ENCODE peak calls at places on chromosomes 11 and 22, in four cellular contexts. E, G, W and C are unnamed samples.

GRCh38 chr11:73990727-73991126 is 8.1 kb upstream of the UCP2 start:
- DNase-seq in G (no peak), W (no peak), E (no peak), C (no peak)

GRCh38 chr11:127098684-127099083 is 98.1 kb upstream of the KIRREL3 start:
- DNase-seq in G (no peak), W (no peak), E (no peak), C (no peak)

GRCh38 chr22:26949193-26949592 is 291.8 kb downstream of the MIAT start:
- DNase-seq in G (no peak), E (no peak), W (no peak), C (no peak)

GRCh38 chr22:44860311-44860710 is 107.9 kb downstream of the ARHGAP8 start:
- DNase-seq in E (no peak), W (no peak), G (no peak), C (no peak)

GRCh38 chr11:44618561-44619425 is 53.3 kb downstream of the CD82 start:
- DNase-seq in W (no peak), E (no peak), G (peak; percentile 57), C (no peak)

GRCh38 chr11:28966951-28967350 is 858.8 kb downstream of the METTL15 start:
- DNase-seq in G (no peak), E (no peak), W (no peak), C (no peak)

GRCh38 chr11:68039526-68040086 is 781 bp downstream of the TCIRG1 start:
- DNase-seq in E (no peak), G (peak; percentile 67), W (no peak), C (no peak)

GRCh38 chr11:69859275-69859934 is 40.2 kb upstream of the FGF3 start:
- DNase-seq in G (no peak), E (no peak), W (no peak), C (no peak)

GRCh38 chr11:83007909-83008580 is 63.7 kb downstream of the RAB30 start:
- DNase-seq in G (peak; percentile 67), E (peak; percentile 76), W (no peak), C (no peak)

GRCh38 chr22:24421428-24421931 is 5.9 kb upstream of the ADORA2A start:
- DNase-seq in W (peak; percentile 35), E (no peak), G (no peak), C (peak; percentile 49)

GRCh38 chr22:25626146-25626992 is 61.9 kb downstream of the GRK3 start:
- DNase-seq in W (no peak), E (no peak), G (no peak), C (no peak)

GRCh38 chr11:6319001-6319878 is 1.1 kb downstream of the CAVIN3 start:
- DNase-seq in G (peak; percentile 81), E (no peak), W (no peak), C (no peak)

GRCh38 chr22:28246392-28246791 is 327.3 kb upstream of the PITPNB start:
- DNase-seq in W (no peak), E (no peak), G (no peak), C (no peak)

GRCh38 chr11:9738126-9738525 is 74.2 kb downstream of the SWAP70 start:
- DNase-seq in E (no peak), G (no peak), W (no peak), C (no peak)

GRCh38 chr11:111586305-111586915 is 15.8 kb upstream of the SIK2 start:
- DNase-seq in G (no peak), W (no peak), E (peak; percentile 55), C (peak; percentile 39)

GRCh38 chr11:84905411-84905810 is 721.7 kb downstream of the DLG2 start:
- DNase-seq in W (no peak), E (no peak), G (no peak), C (no peak)

GRCh38 chr11:61551630-61552029 is 29.2 kb downstream of the SYT7 start:
- DNase-seq in W (peak; percentile 39), G (no peak), E (no peak), C (no peak)

GRCh38 chr11:60982184-60982583 is 10.7 kb downstream of the CD6 start:
- DNase-seq in G (no peak), W (no peak), E (no peak), C (no peak)

GRCh38 chr22:24053481-24054226 is 42.5 kb downstream of the CABIN1 start:
- DNase-seq in G (no peak), E (no peak), W (no peak), C (no peak)

GRCh38 chr22:50274311-50274710 is 4.1 kb upstream of the MAPK11 start:
- DNase-seq in G (no peak), W (peak; percentile 38), E (no peak), C (peak; percentile 31)

GRCh38 chr11:43735931-43736330 is 55.4 kb downstream of the HSD17B12 start:
- DNase-seq in W (no peak), E (no peak), G (no peak), C (no peak)

GRCh38 chr11:18065572-18065971 is 19.5 kb upstream of the TPH1 start:
- DNase-seq in W (no peak), G (no peak), E (peak; percentile 52), C (no peak)

GRCh38 chr11:58609723-58610122 is 12.7 kb upstream of the CNTF start:
- DNase-seq in E (no peak), G (no peak), W (no peak), C (no peak)

GRCh38 chr11:62791501-62792192 is at the start of gene TMEM223:
- DNase-seq in G (peak; percentile 95), E (peak; percentile 92), W (peak; percentile 79), C (peak; percentile 88)

GRCh38 chr11:62269654-62270278 is at the start of gene SCGB2A2:
- DNase-seq in E (no peak), W (peak; percentile 12), G (no peak), C (no peak)

GRCh38 chr22:23608583-23608982 is 23.5 kb downstream of the DRICH1 start:
- DNase-seq in E (no peak), G (no peak), W (no peak), C (no peak)

GRCh38 chr11:73862971-73863370 is 13.7 kb downstream of the COA4 start:
- DNase-seq in G (no peak), W (no peak), E (no peak), C (no peak)

GRCh38 chr11:65428578-65429068 is 6.0 kb downstream of the NEAT1 start:
- DNase-seq in W (no peak), G (peak; percentile 71), E (peak; percentile 50), C (no peak)

GRCh38 chr11:119417726-119418540 is 5.0 kb downstream of the THY1 start:
- DNase-seq in W (no peak), E (no peak), G (no peak), C (no peak)

GRCh38 chr11:118908931-118909618 is 16.7 kb downstream of the BCL9L start:
- DNase-seq in G (peak; percentile 84), E (peak; percentile 66), W (no peak), C (no peak)

GRCh38 chr11:8810331-8811301 is 100.4 kb upstream of the AKIP1 start:
- DNase-seq in G (peak; percentile 91), W (no peak), E (peak; percentile 85), C (no peak)

GRCh38 chr11:28072321-28072720 is 35.6 kb downstream of the KIF18A start:
- DNase-seq in G (no peak), E (no peak), W (no peak), C (no peak)

GRCh38 chr11:33633251-33634003 is 67.2 kb downstream of the C11orf91 start:
- DNase-seq in G (no peak), E (no peak), W (peak; percentile 80), C (no peak)

GRCh38 chr11:72333657-72334056 is 89.7 kb upstream of the PHOX2A start:
- DNase-seq in W (no peak), E (no peak), G (no peak), C (no peak)

GRCh38 chr11:32792111-32792947 is 2.1 kb downstream of the CCDC73 start:
- DNase-seq in G (no peak), W (no peak), E (no peak), C (no peak)

GRCh38 chr11:68686486-68686885 is 2.1 kb downstream of the GAL start:
- DNase-seq in W (no peak), G (peak; percentile 53), E (no peak), C (no peak)

GRCh38 chr11:114304969-114305368 is 8.8 kb downstream of the NNMT start:
- DNase-seq in E (no peak), W (no peak), G (no peak), C (no peak)

GRCh38 chr11:129427376-129427775 is 51.7 kb downstream of the BARX2 start:
- DNase-seq in W (no peak), G (no peak), E (peak; percentile 53), C (no peak)
- H3K27ac ChIP-seq in W (no peak overlapping the region), G (no peak overlapping the region), E (peak overlapping the region; percentile 59), C (no peak overlapping the region)

GRCh38 chr11:93123351-93123898 is 74.4 kb downstream of the SLC36A4 start:
- DNase-seq in G (no peak), E (peak; percentile 89), W (no peak), C (no peak)

GRCh38 chr11:93133710-93134109 is 64.1 kb downstream of the SLC36A4 start:
- DNase-seq in G (no peak), W (no peak), E (no peak), C (no peak)

GRCh38 chr11:93131709-93132108 is 66.1 kb downstream of the SLC36A4 start:
- DNase-seq in G (no peak), W (no peak), E (no peak), C (no peak)

GRCh38 chr11:93128574-93128973 is 69.2 kb downstream of the SLC36A4 start:
- DNase-seq in W (no peak), G (no peak), E (no peak), C (no peak)
- H3K4me1 ChIP-seq in W (no peaks in the 10 kb centered on the region), G (no peaks in the 10 kb centered on the region), E (no peaks in the 10 kb centered on the region), C (no peaks in the 10 kb centered on the region)

GRCh38 chr11:30422389-30422788 is 99.5 kb downstream of the ARL14EP start:
- DNase-seq in W (no peak), G (no peak), E (no peak), C (no peak)
- H3K27ac ChIP-seq in W (no peak overlapping the region), G (no peak overlapping the region), E (peak overlapping the region; percentile 1), C (no peak overlapping the region)

GRCh38 chr11:10938231-10938630 is 80.4 kb upstream of the ZBED5 start:
- DNase-seq in E (no peak), G (no peak), W (no peak), C (no peak)

GRCh38 chr11:10938650-10939387 is 81.0 kb upstream of the ZBED5 start:
- DNase-seq in G (no peak), W (no peak), E (no peak), C (no peak)

GRCh38 chr11:10942621-10943020 is 84.8 kb upstream of the ZBED5 start:
- DNase-seq in E (no peak), G (no peak), W (no peak), C (no peak)

GRCh38 chr11:10943968-10944367 is 86.1 kb upstream of the ZBED5 start:
- DNase-seq in G (no peak), W (no peak), E (no peak), C (no peak)

GRCh38 chr11:10941429-10941828 is 83.6 kb upstream of the ZBED5 start:
- DNase-seq in G (no peak), E (no peak), W (no peak), C (no peak)
- H3K4me1 ChIP-seq in G (no peaks in the 10 kb centered on the region), E (no peaks in the 10 kb centered on the region), W (peaks cover 9% of the 10 kb centered on the region), C (no peaks in the 10 kb centered on the region)

DNA sequence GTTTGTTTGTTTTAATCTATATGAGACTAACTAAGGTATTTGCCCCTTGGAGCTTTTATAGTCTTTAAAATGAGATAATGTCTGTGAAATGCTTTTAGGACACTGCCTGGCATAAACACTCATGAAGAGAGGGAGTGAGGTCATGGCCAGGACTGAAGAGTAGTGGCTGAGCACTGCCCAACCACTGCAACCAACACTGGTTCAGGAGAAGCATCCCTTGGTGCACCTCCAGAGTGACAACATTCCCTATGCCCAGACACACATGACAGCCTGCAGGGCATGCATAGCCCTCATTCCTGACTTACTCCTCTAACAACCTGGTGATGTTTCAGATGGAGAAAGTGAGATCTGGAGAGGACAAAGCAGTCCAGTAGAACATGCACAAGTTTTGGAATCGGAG is 36.1 kb downstream of the ME3 start:
- DNase-seq in G (no peak), E (no peak), W (no peak), C (no peak)
- H3K27ac ChIP-seq in G (no peak overlapping the region), E (no peak overlapping the region), W (no peak overlapping the region), C (no peak overlapping the region)

GRCh38 chr22:39723463-39723862 is 152.9 kb downstream of the CACNA1I start:
- DNase-seq in E (no peak), G (peak; percentile 46), W (no peak), C (no peak)
- H3K4me1 ChIP-seq in E (no peaks in the 10 kb centered on the region), G (no peaks in the 10 kb centered on the region), W (peaks cover 4% of the 10 kb centered on the region), C (no peaks in the 10 kb centered on the region)